ENCODE peak calls at places on chromosome 9, in eight cellular contexts. One of them, this sample, is unnamed.

GRCh38 chr9:113427629-113428028 is 17.1 kb downstream of the C9orf43 start:
- DNase-seq in choroid plexus epithelial cell: peak
- DNase-seq in HFF-Myc: no peak
- DNase-seq in MCF 10A: peak
- DNase-seq in adrenal gland: no peak
- DNase-seq in pancreas: no peak
- DNase-seq in thoracic aorta: no peak
- DNase-seq in neural crest cell: no peak
- DNase-seq in this sample: no peak

GRCh38 chr9:125904155-125904841 is 157.1 kb downstream of the PBX3 start:
- DNase-seq in thoracic aorta: no peak
- DNase-seq in choroid plexus epithelial cell: peak
- DNase-seq in pancreas: no peak
- DNase-seq in MCF 10A: no peak
- DNase-seq in neural crest cell: no peak
- DNase-seq in adrenal gland: no peak
- DNase-seq in HFF-Myc: no peak
- DNase-seq in this sample: no peak

GRCh38 chr9:14690986-14691730 is 2.1 kb downstream of the ZDHHC21 start:
- DNase-seq in choroid plexus epithelial cell: no peak
- DNase-seq in MCF 10A: no peak
- DNase-seq in neural crest cell: no peak
- DNase-seq in HFF-Myc: no peak
- DNase-seq in pancreas: no peak
- DNase-seq in thoracic aorta: no peak
- DNase-seq in adrenal gland: no peak
- DNase-seq in this sample: no peak

GRCh38 chr9:98410185-98410697 is 154.8 kb upstream of the TBC1D2 start:
- DNase-seq in HFF-Myc: peak
- DNase-seq in choroid plexus epithelial cell: peak
- DNase-seq in pancreas: peak
- DNase-seq in MCF 10A: peak
- DNase-seq in thoracic aorta: no peak
- DNase-seq in neural crest cell: peak
- DNase-seq in adrenal gland: no peak
- DNase-seq in this sample: no peak

GRCh38 chr9:90287567-90288274 is 354.9 kb downstream of the DIRAS2 start:
- DNase-seq in thoracic aorta: no peak
- DNase-seq in pancreas: no peak
- DNase-seq in HFF-Myc: no peak
- DNase-seq in choroid plexus epithelial cell: peak
- DNase-seq in MCF 10A: no peak
- DNase-seq in adrenal gland: no peak
- DNase-seq in neural crest cell: no peak
- DNase-seq in this sample: peak

GRCh38 chr9:91758491-91758981 is 191.5 kb downstream of the ROR2 start:
- DNase-seq in HFF-Myc: peak
- DNase-seq in pancreas: peak
- DNase-seq in MCF 10A: peak
- DNase-seq in choroid plexus epithelial cell: peak
- DNase-seq in neural crest cell: peak
- DNase-seq in thoracic aorta: no peak
- DNase-seq in adrenal gland: no peak
- DNase-seq in this sample: peak

GRCh38 chr9:36721846-36722588 is 149.3 kb downstream of the MELK start:
- DNase-seq in adrenal gland: no peak
- DNase-seq in HFF-Myc: no peak
- DNase-seq in choroid plexus epithelial cell: peak
- DNase-seq in pancreas: peak
- DNase-seq in thoracic aorta: no peak
- DNase-seq in neural crest cell: no peak
- DNase-seq in MCF 10A: peak
- DNase-seq in this sample: no peak

GRCh38 chr9:134442087-134442470 is 115.8 kb downstream of the RXRA start:
- DNase-seq in choroid plexus epithelial cell: peak
- DNase-seq in HFF-Myc: no peak
- DNase-seq in thoracic aorta: no peak
- DNase-seq in pancreas: peak
- DNase-seq in neural crest cell: no peak
- DNase-seq in MCF 10A: no peak
- DNase-seq in adrenal gland: peak
- DNase-seq in this sample: no peak

GRCh38 chr9:99253772-99254431 is 31.8 kb downstream of the SEC61B start:
- DNase-seq in adrenal gland: no peak
- DNase-seq in HFF-Myc: no peak
- DNase-seq in MCF 10A: peak
- DNase-seq in choroid plexus epithelial cell: no peak
- DNase-seq in pancreas: no peak
- DNase-seq in thoracic aorta: no peak
- DNase-seq in neural crest cell: no peak
- DNase-seq in this sample: peak

GRCh38 chr9:76615149-76615548 is 149.1 kb upstream of the PCA3 start:
- DNase-seq in HFF-Myc: no peak
- DNase-seq in choroid plexus epithelial cell: peak
- DNase-seq in pancreas: peak
- DNase-seq in MCF 10A: no peak
- DNase-seq in neural crest cell: no peak
- DNase-seq in thoracic aorta: no peak
- DNase-seq in adrenal gland: no peak
- DNase-seq in this sample: no peak

GRCh38 chr9:127173063-127173462 is 50.6 kb upstream of the ANGPTL2 start:
- DNase-seq in neural crest cell: no peak
- DNase-seq in MCF 10A: no peak
- DNase-seq in pancreas: no peak
- DNase-seq in choroid plexus epithelial cell: no peak
- DNase-seq in adrenal gland: no peak
- DNase-seq in HFF-Myc: no peak
- DNase-seq in thoracic aorta: no peak
- DNase-seq in this sample: no peak

DNA sequence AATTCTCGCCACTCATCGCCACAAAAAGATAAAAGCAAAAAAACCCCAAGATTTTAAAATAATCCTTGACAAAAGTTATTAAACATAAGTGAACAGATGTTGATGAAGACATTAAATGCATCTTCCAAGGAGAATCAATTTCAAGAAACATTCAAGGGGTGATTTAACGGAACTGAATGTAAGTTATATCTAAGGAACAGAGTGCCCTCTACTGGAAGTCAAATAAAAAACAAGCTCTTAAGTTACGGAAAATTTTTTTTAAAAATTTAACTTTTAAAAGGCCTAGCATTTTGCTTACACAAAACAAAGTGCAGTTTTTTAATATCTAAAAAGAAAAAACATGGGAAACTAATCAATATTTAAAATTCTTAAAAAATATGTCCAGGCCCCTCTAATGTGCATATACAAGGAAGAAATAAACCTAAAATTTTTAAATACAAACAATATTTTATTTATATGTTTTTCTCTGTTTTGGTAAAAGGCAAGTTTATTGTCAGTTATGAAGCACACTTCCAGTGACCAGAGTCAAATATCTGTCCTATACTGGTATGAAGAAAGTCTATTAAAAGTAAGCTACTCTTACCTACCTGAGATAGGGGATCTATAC is 28.0 kb downstream of the TEX10 start:
- DNase-seq in thoracic aorta: no peak
- DNase-seq in MCF 10A: peak
- DNase-seq in HFF-Myc: no peak
- DNase-seq in adrenal gland: no peak
- DNase-seq in neural crest cell: no peak
- DNase-seq in choroid plexus epithelial cell: peak
- DNase-seq in pancreas: no peak
- DNase-seq in this sample: peak
- TF ChIP-seq CTCF in thoracic aorta: peak
- TF ChIP-seq CTCF in MCF 10A: peak
- TF ChIP-seq CTCF in HFF-Myc: peak
- TF ChIP-seq CTCF in adrenal gland: peak
- TF ChIP-seq CTCF in neural crest cell: peak
- TF ChIP-seq CTCF in choroid plexus epithelial cell: peak
- TF ChIP-seq CTCF in pancreas: peak
- TF ChIP-seq CTCF in this sample: peak

DNA sequence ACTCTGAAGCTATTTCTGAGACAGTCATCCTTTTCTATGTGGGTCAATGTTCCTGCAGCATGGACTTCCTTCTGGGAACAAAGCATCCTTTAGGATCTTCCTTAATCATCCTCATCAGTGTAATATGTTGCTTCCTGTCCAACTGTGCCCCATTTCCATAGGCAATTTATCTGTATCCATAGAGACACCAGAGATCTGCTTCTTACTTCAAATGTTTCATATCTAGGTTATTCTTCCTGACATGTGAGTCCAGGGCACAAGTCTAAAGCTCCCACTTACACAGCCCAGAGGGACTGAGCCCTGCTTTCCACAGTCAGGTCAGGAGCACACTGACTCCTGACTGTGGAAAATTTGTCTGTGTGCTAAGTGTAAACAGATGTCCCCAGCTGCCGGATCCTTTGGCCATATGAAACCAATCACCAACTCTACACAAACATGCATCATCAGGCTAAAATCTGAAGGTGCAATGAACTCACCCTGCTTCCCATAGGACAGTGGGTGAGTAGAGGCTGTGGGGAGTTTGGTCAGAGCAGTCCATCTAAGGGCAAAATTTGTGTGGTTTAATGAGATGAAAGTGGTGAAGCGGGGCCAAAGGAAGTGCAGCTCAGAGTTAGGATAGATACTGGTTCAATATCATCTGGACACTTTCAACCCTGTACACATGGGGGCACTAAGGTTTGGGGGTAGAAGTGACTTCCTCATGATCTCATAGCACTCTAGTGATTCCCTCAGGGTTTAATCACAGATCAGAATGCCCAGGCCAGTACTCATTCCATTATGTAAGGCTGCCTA is 85.2 kb upstream of the TNC start:
- DNase-seq in choroid plexus epithelial cell: peak
- DNase-seq in MCF 10A: no peak
- DNase-seq in adrenal gland: no peak
- DNase-seq in HFF-Myc: peak
- DNase-seq in pancreas: no peak
- DNase-seq in neural crest cell: no peak
- DNase-seq in thoracic aorta: no peak
- DNase-seq in this sample: no peak
- TF ChIP-seq CTCF in choroid plexus epithelial cell: no peak
- TF ChIP-seq CTCF in MCF 10A: no peak
- TF ChIP-seq CTCF in adrenal gland: no peak
- TF ChIP-seq CTCF in HFF-Myc: no peak
- TF ChIP-seq CTCF in pancreas: no peak
- TF ChIP-seq CTCF in neural crest cell: no peak
- TF ChIP-seq CTCF in thoracic aorta: no peak
- TF ChIP-seq CTCF in this sample: no peak

GRCh38 chr9:88183798-88184495 is 45.7 kb upstream of the SPATA31C2 start:
- DNase-seq in choroid plexus epithelial cell: peak
- DNase-seq in neural crest cell: no peak
- DNase-seq in HFF-Myc: no peak
- DNase-seq in pancreas: no peak
- DNase-seq in MCF 10A: no peak
- DNase-seq in adrenal gland: no peak
- DNase-seq in thoracic aorta: no peak
- DNase-seq in this sample: no peak

GRCh38 chr9:88187631-88188030 is 49.4 kb upstream of the SPATA31C2 start:
- DNase-seq in choroid plexus epithelial cell: peak
- DNase-seq in neural crest cell: no peak
- DNase-seq in adrenal gland: no peak
- DNase-seq in thoracic aorta: no peak
- DNase-seq in MCF 10A: no peak
- DNase-seq in HFF-Myc: no peak
- DNase-seq in pancreas: no peak
- DNase-seq in this sample: no peak

GRCh38 chr9:88186495-88187110 is 48.3 kb upstream of the SPATA31C2 start:
- DNase-seq in MCF 10A: no peak
- DNase-seq in neural crest cell: no peak
- DNase-seq in adrenal gland: no peak
- DNase-seq in choroid plexus epithelial cell: no peak
- DNase-seq in HFF-Myc: no peak
- DNase-seq in thoracic aorta: no peak
- DNase-seq in pancreas: no peak
- DNase-seq in this sample: no peak

GRCh38 chr9:88182501-88182900 is 44.2 kb upstream of the SPATA31C2 start:
- DNase-seq in choroid plexus epithelial cell: no peak
- DNase-seq in adrenal gland: no peak
- DNase-seq in HFF-Myc: no peak
- DNase-seq in thoracic aorta: no peak
- DNase-seq in neural crest cell: no peak
- DNase-seq in MCF 10A: no peak
- DNase-seq in pancreas: no peak
- DNase-seq in this sample: no peak

DNA sequence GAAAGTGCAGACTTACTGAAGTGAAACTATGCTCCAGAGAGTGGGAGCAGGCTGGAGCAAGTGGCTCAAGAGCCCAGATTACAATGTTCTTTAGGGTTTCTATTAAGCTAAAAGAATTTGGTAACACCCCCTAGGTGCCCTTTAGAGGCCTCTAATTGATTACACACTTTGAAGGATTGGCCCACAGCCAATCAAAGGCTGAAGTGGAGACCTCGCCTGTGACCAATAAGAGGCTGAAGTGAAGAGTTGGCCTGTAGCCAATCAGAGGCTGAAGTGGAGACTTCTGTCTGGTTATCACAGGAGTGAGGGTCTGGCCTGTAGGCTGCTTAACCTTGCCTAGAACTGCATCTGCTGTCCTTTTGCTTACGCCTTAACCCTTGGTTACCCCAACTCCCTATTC is 46.7 kb upstream of the SPATA31C2 start:
- DNase-seq in adrenal gland: no peak
- DNase-seq in thoracic aorta: no peak
- DNase-seq in pancreas: no peak
- DNase-seq in neural crest cell: no peak
- DNase-seq in choroid plexus epithelial cell: peak
- DNase-seq in MCF 10A: no peak
- DNase-seq in HFF-Myc: no peak
- DNase-seq in this sample: no peak
- TF ChIP-seq CTCF in adrenal gland: no peak
- TF ChIP-seq CTCF in thoracic aorta: no peak
- TF ChIP-seq CTCF in pancreas: no peak
- TF ChIP-seq CTCF in neural crest cell: no peak
- TF ChIP-seq CTCF in choroid plexus epithelial cell: no peak
- TF ChIP-seq CTCF in MCF 10A: no peak
- TF ChIP-seq CTCF in HFF-Myc: no peak
- TF ChIP-seq CTCF in this sample: no peak

DNA sequence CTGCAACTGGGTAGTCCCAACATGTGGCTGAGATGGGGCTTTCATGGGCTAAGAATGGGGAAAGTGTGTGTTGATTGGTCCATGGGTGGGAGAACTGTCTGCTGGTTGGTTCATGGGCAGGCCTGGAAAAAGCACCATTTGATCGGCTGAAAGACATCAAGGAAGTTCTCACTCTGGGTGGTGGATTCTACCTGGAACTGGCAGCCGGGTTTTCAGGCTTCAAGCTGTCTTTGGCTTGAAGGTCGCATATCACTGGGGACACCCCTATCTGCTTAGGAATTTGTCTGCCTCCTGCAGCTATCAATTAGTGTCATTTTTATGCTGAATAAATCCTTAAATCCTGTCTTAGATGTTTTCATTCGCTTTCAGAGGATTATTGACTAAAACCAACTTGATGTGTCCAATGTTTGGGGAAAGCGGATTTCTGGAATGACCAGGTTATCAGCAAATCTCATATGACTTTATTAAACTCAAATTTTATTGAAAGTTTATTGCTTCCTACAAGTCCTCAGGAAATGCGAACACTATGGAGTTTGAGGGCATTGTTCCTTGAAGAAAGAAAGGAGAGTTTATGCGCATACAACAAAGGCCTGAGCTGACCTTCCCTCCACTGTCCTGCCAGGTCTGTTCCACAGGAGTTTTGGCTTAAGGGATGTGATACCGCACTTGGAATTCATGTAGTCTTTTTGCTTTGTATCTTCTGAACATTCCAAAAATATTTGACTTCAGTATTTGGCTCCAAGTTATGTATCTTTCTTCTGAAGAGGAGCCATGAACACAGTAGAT is 451.1 kb downstream of the TUSC1 start:
- DNase-seq in thoracic aorta: no peak
- DNase-seq in pancreas: no peak
- DNase-seq in MCF 10A: no peak
- DNase-seq in adrenal gland: no peak
- DNase-seq in HFF-Myc: no peak
- DNase-seq in choroid plexus epithelial cell: no peak
- DNase-seq in neural crest cell: no peak
- DNase-seq in this sample: no peak
- TF ChIP-seq CTCF in thoracic aorta: no peak
- TF ChIP-seq CTCF in pancreas: no peak
- TF ChIP-seq CTCF in MCF 10A: no peak
- TF ChIP-seq CTCF in adrenal gland: no peak
- TF ChIP-seq CTCF in HFF-Myc: no peak
- TF ChIP-seq CTCF in choroid plexus epithelial cell: no peak
- TF ChIP-seq CTCF in neural crest cell: no peak
- TF ChIP-seq CTCF in this sample: no peak